ENCODE peak calls at places on chromosomes 13 and 19, in four cellular contexts. O is transverse colon, M is HepG2, W is HCT116. B is an unnamed sample.

GRCh38 chr13:99566125-99567083 is 65.1 kb downstream of the TM9SF2 start:
- DNase-seq in O (no peak), M (no peak), W (no peak), B (no peak)

GRCh38 chr19:10587022-10587838 is at the start of gene AP1M2:
- DNase-seq in O (peak; percentile 69), M (no peak), W (peak; percentile 42), B (no peak)

GRCh38 chr13:44651724-44652123 is 75.6 kb upstream of the TSC22D1 start:
- DNase-seq in O (no peak), M (no peak), W (no peak), B (no peak)

GRCh38 chr19:52170863-52171320 is 529 bp downstream of the ZNF836 start:
- DNase-seq in O (peak; percentile 27), M (no peak), W (no peak), B (peak; percentile 84)

GRCh38 chr13:28750187-28751045 is 31.6 kb upstream of the SLC46A3 start:
- DNase-seq in O (no peak), M (no peak), W (no peak), B (no peak)

GRCh38 chr19:10306327-10306726 is 3.3 kb downstream of the ZGLP1 start:
- DNase-seq in O (no peak), M (no peak), W (no peak), B (no peak)

GRCh38 chr13:26719356-26719945 is 41.1 kb downstream of the GPR12 start:
- DNase-seq in O (no peak), M (no peak), W (no peak), B (no peak)

GRCh38 chr13:106520205-106521004 is 15.1 kb downstream of the EFNB2 start:
- DNase-seq in O (no peak), M (no peak), W (no peak), B (no peak)

GRCh38 chr13:47499358-47500150 is 501.5 kb downstream of the SUCLA2 start:
- DNase-seq in O (no peak), M (no peak), W (no peak), B (no peak)

GRCh38 chr19:33997690-33998089 is 174.6 kb upstream of the LSM14A start:
- DNase-seq in O (no peak), M (no peak), W (no peak), B (no peak)

GRCh38 chr13:38685974-38686571 is 804 bp upstream of the FREM2 start:
- DNase-seq in O (no peak), M (no peak), W (no peak), B (no peak)

GRCh38 chr19:38441660-38442348 is 8.3 kb downstream of the RYR1 start:
- DNase-seq in O (no peak), M (peak; percentile 16), W (no peak), B (no peak)

GRCh38 chr13:46586766-46587509 is 34.0 kb downstream of the LRCH1 start:
- DNase-seq in O (no peak), M (no peak), W (no peak), B (no peak)

GRCh38 chr13:22944378-22944777 is 236.4 kb upstream of the SGCG start:
- DNase-seq in O (no peak), M (no peak), W (no peak), B (no peak)

GRCh38 chr19:29121684-29122083 is 91.3 kb downstream of the UQCRFS1 start:
- DNase-seq in O (no peak), M (no peak), W (no peak), B (no peak)

GRCh38 chr13:46181799-46182490 is at the start of gene LCP1:
- DNase-seq in O (peak; percentile 44), M (no peak), W (no peak), B (peak; percentile 87)

GRCh38 chr19:34096020-34096915 is 76.0 kb upstream of the LSM14A start:
- DNase-seq in O (no peak), M (peak; percentile 41), W (peak; percentile 66), B (no peak)

GRCh38 chr13:43767351-43767901 is 19.3 kb downstream of the ENOX1 start:
- DNase-seq in O (no peak), M (no peak), W (no peak), B (no peak)

GRCh38 chr19:43820098-43820860 is 6.8 kb upstream of the ZNF283 start:
- DNase-seq in O (no peak), M (no peak), W (no peak), B (no peak)

DNA sequence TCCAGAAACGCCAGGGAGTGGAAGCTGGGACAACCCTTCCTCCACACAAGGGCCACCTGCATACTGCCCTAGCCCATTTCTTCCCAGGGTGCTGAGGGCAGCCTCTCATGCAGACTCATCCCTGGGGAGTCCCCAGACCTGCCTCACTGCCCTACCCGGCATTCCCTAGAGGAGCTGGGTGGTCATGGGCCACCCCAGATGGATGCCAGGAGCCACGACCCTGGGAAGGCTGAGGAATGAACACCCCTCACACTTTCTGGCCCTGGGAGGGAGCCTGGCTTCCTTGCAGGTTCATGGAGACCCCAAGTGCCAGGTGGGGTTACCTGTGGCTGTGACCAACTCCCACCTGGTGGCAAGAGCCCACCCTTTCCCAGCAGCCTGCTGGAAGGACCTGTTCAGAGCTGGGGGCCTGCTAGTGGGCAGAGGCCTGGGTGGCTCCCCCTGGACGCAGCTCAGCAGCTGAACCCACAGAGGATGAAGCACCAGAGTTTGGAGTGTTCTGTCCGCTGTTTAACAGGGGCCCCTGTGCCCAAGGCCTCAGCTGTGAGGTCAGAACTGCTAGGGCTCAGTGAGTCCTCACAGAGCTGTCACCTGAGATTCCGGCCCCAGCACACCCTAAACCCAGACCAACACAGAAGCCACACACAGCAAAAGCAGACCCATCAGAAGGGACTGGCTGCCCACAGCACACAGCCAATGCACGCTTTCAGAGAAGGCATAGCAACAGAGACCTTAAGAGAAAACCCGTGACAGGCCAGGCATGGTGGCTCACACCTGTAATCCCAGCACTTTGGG is 6.6 kb downstream of the ACP4 start:
- DNase-seq in O (no peak), M (no peak), W (no peak), B (no peak)
- TF ChIP-seq POLR2AphosphoS5 in O (no peak), M (no peak), W (peak; percentile 55), B (no peak)

DNA sequence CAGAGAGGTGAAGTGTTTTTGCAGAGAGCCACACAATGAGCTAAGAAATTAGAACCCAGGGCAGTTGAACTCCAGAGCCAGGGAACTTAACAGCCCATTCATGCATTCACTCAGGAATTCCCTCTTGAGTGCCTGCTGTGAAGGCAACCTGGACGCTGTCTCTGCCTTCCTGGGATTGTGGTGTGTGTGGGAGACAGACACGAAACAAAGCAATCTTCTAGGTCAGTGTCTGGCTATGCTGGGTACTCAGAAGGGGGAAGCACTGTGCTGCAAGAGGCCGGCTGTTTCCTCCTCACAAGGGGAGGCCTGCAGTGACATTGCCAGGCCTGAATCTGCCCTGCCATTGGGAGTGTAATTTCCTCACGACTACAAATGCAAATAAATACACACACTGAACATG is 9.7 kb downstream of the BCKDHA start:
- DNase-seq in O (no peak), M (no peak), W (no peak), B (no peak)
- TF ChIP-seq CTCF in O (no peak), M (no peak), W (no peak), B (no peak)

GRCh38 chr13:110168999-110169933 is 137.7 kb downstream of the COL4A1 start:
- DNase-seq in O (no peak), M (no peak), W (no peak), B (no peak)

GRCh38 chr13:110163020-110163658 is 143.8 kb downstream of the COL4A1 start:
- DNase-seq in O (no peak), M (no peak), W (no peak), B (no peak)

GRCh38 chr13:110170020-110170790 is 136.8 kb downstream of the COL4A1 start:
- DNase-seq in O (no peak), M (no peak), W (no peak), B (no peak)

GRCh38 chr13:110164706-110165105 is 142.3 kb downstream of the COL4A1 start:
- DNase-seq in O (no peak), M (no peak), W (no peak), B (no peak)

GRCh38 chr13:110166598-110166997 is 140.4 kb downstream of the COL4A1 start:
- DNase-seq in O (no peak), M (no peak), W (no peak), B (no peak)
- H3K4me3 ChIP-seq in O (no peak overlapping the region), M (no peak overlapping the region), W (no peak overlapping the region), B (no peak overlapping the region)

GRCh38 chr13:110879482-110879881 is 35.4 kb downstream of the ANKRD10 start:
- DNase-seq in O (no peak), M (no peak), W (no peak), B (peak; percentile 67)
- TF ChIP-seq POLR2AphosphoS5 in O (no peak), M (no peak), W (no peak), B (no peak)

DNA sequence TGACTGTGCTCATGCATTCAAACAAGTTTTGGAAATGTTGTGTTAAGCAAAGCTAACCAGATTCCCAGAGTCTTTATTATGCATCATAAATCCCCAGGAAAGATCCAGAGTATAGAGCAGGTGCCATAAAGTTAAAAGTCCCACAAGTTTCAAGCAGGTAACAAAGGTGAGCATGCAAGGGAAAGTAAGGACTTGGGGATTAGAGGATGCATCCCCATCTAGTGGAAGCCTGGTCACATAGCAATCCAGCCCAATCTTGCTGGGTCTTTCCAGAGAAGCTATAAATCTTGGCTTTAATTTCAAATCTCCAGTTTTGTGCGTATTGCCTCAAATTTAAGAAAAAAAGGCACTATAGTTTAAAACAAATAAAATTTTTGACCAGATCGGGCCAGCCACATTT is 72.7 kb downstream of the ZNF254 start:
- DNase-seq in O (no peak), M (peak; percentile 29), W (no peak), B (no peak)
- TF ChIP-seq CTCF in O (peak; percentile 38), M (peak; percentile 47), W (no peak), B (no peak)

GRCh38 chr19:1450735-1451669 is 1.1 kb downstream of the APC2 start:
- DNase-seq in O (no peak), M (no peak), W (no peak), B (no peak)
- H3K4me3 ChIP-seq in O (no peak overlapping the region), M (no peak overlapping the region), W (no peak overlapping the region), B (no peak overlapping the region)

GRCh38 chr19:32649751-32650150 is 25.2 kb downstream of the ANKRD27 start:
- DNase-seq in O (no peak), M (no peak), W (no peak), B (no peak)
- TF ChIP-seq POLR2AphosphoS5 in O (no peak), M (no peak), W (no peak), B (no peak)

GRCh38 chr19:58020985-58021384 is 12.8 kb upstream of the ZSCAN1 start:
- DNase-seq in O (no peak), M (no peak), W (no peak), B (peak; percentile 29)

GRCh38 chr19:58024661-58025060 is 9.2 kb upstream of the ZSCAN1 start:
- DNase-seq in O (no peak), M (no peak), W (no peak), B (no peak)

GRCh38 chr19:58022283-58022660 is 11.6 kb upstream of the ZSCAN1 start:
- DNase-seq in O (no peak), M (no peak), W (no peak), B (peak; percentile 9)

GRCh38 chr19:58020129-58020528 is 13.7 kb upstream of the ZSCAN1 start:
- DNase-seq in O (no peak), M (no peak), W (no peak), B (no peak)

DNA sequence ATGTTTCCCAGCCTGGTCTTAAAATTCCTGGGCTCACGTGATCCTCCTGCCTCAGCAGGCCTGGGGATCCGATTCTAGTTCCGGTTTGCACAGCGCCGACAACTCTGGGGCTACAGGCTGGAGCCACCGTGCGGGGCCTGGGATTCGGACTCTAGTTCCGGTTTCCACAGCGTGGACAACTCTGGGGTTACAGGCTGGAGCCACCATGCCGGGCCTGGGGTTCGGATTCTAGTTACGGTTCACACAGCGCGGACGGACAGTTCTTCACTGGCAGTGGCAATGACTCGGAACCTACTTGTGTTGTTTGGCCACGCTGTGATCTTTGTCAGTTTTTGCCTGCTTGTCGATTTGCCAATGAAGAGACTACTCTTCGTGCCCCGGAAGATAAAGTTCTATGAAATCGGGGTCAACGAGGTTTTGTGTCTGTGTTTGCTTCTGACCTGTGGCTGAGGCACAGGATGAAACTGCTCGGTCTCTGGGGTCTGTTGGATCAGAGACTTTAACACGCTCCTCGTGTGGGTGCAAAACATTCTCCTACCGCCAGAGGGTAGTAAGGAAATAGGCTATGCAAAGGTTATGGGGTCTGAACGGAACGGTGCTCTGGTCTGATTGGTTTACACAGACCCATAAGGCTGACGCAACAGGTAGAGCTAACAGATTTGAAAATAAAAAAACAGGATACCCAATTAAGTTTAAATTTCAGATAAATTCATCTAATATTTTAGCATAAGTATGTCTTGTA is 12.1 kb upstream of the ZSCAN1 start:
- DNase-seq in O (peak; percentile 27), M (peak; percentile 53), W (no peak), B (peak; percentile 35)
- TF ChIP-seq CTCF in O (peak; percentile 64), M (peak; percentile 75), W (no peak), B (peak; percentile 74)

B was measured in spleen.